ENCODE peak calls at places on chromosomes 5 and 9, in six cellular contexts. E, K, Z, C, S and L are unnamed samples. For H4K20me1, the result is how much of the 10 kb centered on the place peaks cover.

GRCh38 chr5:180647941-180648500 is 1.4 kb downstream of the FLT4 start:
- DNase-seq in S (no peak), Z (no peak), C (no peak), K (no peak), E (peak), L (no peak)

GRCh38 chr9:127187231-127187956 is 65.0 kb upstream of the ANGPTL2 start:
- DNase-seq in K (no peak), Z (peak), E (peak), C (peak), S (peak), L (peak)

GRCh38 chr5:95812100-95812472 is 10.4 kb downstream of the GLRX start:
- DNase-seq in K (no peak), S (peak), E (no peak), Z (peak), C (no peak), L (no peak)

GRCh38 chr5:150001660-150002493 is 1.3 kb downstream of the HMGXB3 start:
- DNase-seq in C (peak), Z (peak), K (peak), S (peak), E (peak), L (peak)

GRCh38 chr9:103533318-103533717 is 538.2 kb downstream of the CYLC2 start:
- DNase-seq in C (no peak), S (no peak), K (no peak), E (no peak), Z (no peak), L (no peak)

GRCh38 chr5:159218595-159219023 is 9.3 kb upstream of the RNF145 start:
- DNase-seq in S (no peak), C (no peak), E (no peak), Z (peak), K (no peak), L (no peak)

GRCh38 chr5:89374144-89374784 is 491.3 kb upstream of the MEF2C start:
- DNase-seq in E (no peak), S (no peak), Z (no peak), C (no peak), K (no peak), L (no peak)

GRCh38 chr9:122248448-122248865 is 16.2 kb downstream of the RBM18 start:
- DNase-seq in K (no peak), Z (no peak), S (no peak), E (no peak), C (peak), L (peak)

GRCh38 chr9:99819484-99820329 is 2.0 kb upstream of the NR4A3 start:
- DNase-seq in E (peak), Z (peak), S (peak), K (peak), C (peak), L (peak)

GRCh38 chr5:53730938-53731337 is 170.5 kb downstream of the NDUFS4 start:
- DNase-seq in C (no peak), S (no peak), Z (no peak), E (no peak), K (no peak), L (peak)

GRCh38 chr5:155728857-155729683 is 597.9 kb upstream of the SGCD start:
- DNase-seq in C (no peak), Z (no peak), S (no peak), K (no peak), E (no peak), L (no peak)

GRCh38 chr9:14313951-14314423 is at the start of gene NFIB:
- DNase-seq in E (peak), K (no peak), Z (peak), S (peak), C (no peak), L (peak)

GRCh38 chr5:34001231-34001935 is 6.5 kb downstream of the AMACR start:
- DNase-seq in S (peak), E (no peak), Z (peak), C (no peak), K (no peak), L (no peak)

GRCh38 chr5:122390107-122390506 is 78.1 kb downstream of the SNCAIP start:
- DNase-seq in E (no peak), C (no peak), S (no peak), K (no peak), Z (no peak), L (no peak)

GRCh38 chr5:122385786-122386185 is 73.7 kb downstream of the SNCAIP start:
- DNase-seq in K (no peak), E (no peak), Z (peak), C (no peak), S (no peak), L (no peak)

GRCh38 chr5:122384612-122385180 is 72.7 kb downstream of the SNCAIP start:
- DNase-seq in E (no peak), Z (no peak), K (no peak), S (no peak), C (no peak), L (no peak)

GRCh38 chr5:122385286-122385685 is 73.2 kb downstream of the SNCAIP start:
- DNase-seq in S (no peak), E (no peak), C (no peak), K (no peak), Z (no peak), L (no peak)
- H4K20me1 ChIP-seq in S (under half), E (under half), C (under half), K (under half), Z (under half), L (under half)

DNA sequence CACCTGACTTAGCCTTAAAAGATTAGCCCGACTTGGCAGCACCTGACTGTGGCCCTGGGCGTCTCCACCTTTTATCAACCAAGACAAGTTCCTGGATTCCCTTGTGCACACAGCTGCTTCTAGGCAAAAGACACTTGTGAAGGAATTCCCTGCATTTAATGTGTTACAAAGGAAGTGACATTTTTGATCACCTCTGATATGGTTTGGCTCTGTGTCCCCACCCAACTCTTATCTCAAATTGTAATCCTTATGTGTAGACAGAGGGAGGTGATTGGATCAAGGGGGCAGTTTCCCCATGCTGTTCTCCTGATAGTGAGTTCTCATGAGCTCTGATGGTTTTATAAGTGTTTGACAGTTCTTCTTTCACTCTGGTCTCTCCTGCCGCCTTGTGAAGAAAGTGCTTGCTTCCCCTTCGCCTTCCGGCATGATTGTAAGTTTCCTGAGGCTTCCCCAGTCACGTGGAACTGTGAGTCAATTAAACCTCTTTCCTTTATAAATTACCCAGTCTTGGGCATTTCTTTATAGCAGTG is 2.6 kb upstream of the CPEB4 start:
- DNase-seq in S (no peak), Z (no peak), K (no peak), C (no peak), E (no peak), L (peak)
- TF ChIP-seq POLR2A in S (no peak), Z (no peak), K (no peak), C (no peak), E (no peak), L (no peak)

GRCh38 chr9:78316151-78316892 is 19.4 kb downstream of the PSAT1 start:
- DNase-seq in E (no peak), Z (no peak), C (no peak), S (no peak), K (no peak), L (no peak)
- H4K20me1 ChIP-seq in E (under half), Z (under half), C (under half), S (under half), K (under half), L (under half)

DNA sequence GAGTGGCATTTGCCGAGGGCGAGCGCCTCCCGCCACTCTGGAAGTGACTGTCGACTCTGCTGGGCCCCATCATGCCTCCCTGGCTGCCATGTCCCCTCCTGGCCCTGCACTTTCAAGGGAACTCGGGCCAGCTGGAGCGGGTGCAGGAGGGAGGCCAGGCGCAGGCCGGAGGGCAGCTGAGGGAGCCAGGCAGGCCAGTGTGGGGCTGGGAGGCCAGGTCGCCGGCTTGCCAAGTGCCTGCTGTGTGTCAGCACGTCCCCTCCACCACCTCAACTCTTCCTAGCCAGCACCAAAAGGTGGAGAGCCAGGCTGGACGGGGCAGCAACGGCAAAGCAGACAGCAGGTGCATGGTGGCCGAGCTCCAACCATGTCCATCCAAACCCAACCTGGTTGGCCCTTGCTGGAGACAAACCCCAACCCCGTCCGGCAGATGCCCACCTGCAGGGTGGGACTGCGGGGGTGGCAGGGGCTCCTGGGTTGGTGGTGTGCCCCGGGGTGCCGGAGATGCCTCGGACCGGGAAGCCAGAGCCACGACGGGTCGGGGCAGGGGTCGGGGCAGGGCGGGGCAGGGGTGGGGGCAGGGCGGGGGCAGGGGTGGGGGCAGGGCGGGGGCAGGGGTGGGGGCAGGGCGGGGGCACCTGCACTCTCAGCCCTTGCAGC is 36.5 kb upstream of the EGFL7 start:
- DNase-seq in E (no peak), C (no peak), S (no peak), K (no peak), Z (no peak), L (no peak)
- TF ChIP-seq POLR2A in E (no peak), C (no peak), S (no peak), K (no peak), Z (no peak), L (no peak)

DNA sequence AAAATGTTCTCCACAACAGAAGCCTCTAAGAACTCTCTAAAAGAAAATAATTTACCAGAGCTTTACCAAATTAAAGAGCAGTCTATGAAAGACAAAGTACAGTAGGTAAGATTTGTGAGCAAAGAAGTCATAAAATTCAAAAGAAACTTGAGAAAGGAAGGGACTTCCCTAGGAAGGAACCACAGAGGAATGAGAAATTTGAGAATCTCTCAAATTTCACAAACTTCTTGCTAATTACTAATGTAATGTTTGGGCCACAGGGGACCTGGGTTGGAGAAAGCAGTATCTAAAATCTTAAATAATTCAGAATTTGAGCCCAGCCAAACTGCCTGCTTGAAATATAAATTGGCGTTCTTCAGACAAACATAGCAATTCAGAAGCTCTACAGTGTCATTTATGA is 225.0 kb upstream of the PRR16 start:
- DNase-seq in S (no peak), E (no peak), Z (no peak), C (no peak), K (no peak), L (no peak)
- H4K20me1 ChIP-seq in S (under half), E (under half), Z (under half), C (under half), K (under half), L (under half)

GRCh38 chr9:35519697-35520403 is 29.9 kb downstream of the RUSC2 start:
- DNase-seq in S (no peak), Z (no peak), E (no peak), K (no peak), C (no peak), L (no peak)

GRCh38 chr9:35518212-35518917 is 28.5 kb downstream of the RUSC2 start:
- DNase-seq in K (no peak), C (peak), Z (peak), E (no peak), S (peak), L (peak)

GRCh38 chr9:35517552-35518211 is 27.8 kb downstream of the RUSC2 start:
- DNase-seq in C (no peak), S (no peak), Z (no peak), E (no peak), K (no peak), L (no peak)

GRCh38 chr9:35520404-35520790 is 30.5 kb downstream of the RUSC2 start:
- DNase-seq in S (no peak), E (no peak), C (no peak), K (no peak), Z (peak), L (no peak)

GRCh38 chr9:35518981-35519679 is 29.2 kb downstream of the RUSC2 start:
- DNase-seq in Z (peak), S (no peak), C (no peak), K (no peak), E (no peak), L (peak)
- TF ChIP-seq POLR2A in Z (peak), S (no peak), C (no peak), K (no peak), E (no peak), L (peak)

GRCh38 chr5:171307843-171308452 is 1.1 kb upstream of the TLX3 start:
- DNase-seq in K (no peak), C (no peak), E (no peak), S (no peak), Z (no peak), L (no peak)
- H4K20me1 ChIP-seq in K (under half), C (under half), E (under half), S (under half), Z (under half), L (under half)

GRCh38 chr9:33125871-33126822 is 41.0 kb downstream of the B4GALT1 start:
- DNase-seq in K (no peak), C (no peak), E (peak), S (no peak), Z (peak), L (no peak)
- TF ChIP-seq POLR2A in K (peak), C (no peak), E (no peak), S (no peak), Z (no peak), L (no peak)

DNA sequence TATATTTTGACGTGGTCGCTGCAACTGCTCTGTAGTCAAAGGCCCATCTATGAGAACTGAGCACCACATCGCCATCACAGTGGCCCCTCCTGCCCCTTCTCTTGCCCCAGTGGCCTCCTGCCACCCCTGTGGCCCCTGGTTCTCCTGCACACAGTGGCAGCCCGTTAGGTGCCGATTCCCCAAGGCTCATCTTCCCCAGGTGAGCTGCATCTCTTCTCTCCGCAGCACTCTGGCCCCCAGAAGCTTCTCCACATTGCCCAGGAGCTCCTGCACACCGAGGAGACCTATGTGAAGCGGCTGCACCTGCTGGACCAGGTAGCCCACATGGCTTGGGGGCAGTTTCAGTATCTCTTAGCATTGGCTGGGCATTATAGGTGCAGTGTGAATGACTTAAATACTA is 55.4 kb downstream of the FGD3 start:
- DNase-seq in E (no peak), C (no peak), S (no peak), K (no peak), Z (no peak), L (no peak)
- H4K20me1 ChIP-seq in E (under half), C (under half), S (under half), K (under half), Z (under half), L (under half)

GRCh38 chr5:116466740-116467139 is 107.9 kb downstream of the SEMA6A start:
- DNase-seq in Z (no peak), C (no peak), S (no peak), E (no peak), K (no peak), L (no peak)

GRCh38 chr5:116472274-116472673 is 102.3 kb downstream of the SEMA6A start:
- DNase-seq in Z (no peak), K (no peak), C (no peak), E (no peak), S (no peak), L (no peak)

GRCh38 chr5:116468583-116468982 is 106.0 kb downstream of the SEMA6A start:
- DNase-seq in C (no peak), E (no peak), Z (no peak), S (no peak), K (no peak), L (no peak)

GRCh38 chr5:116465411-116465810 is 109.2 kb downstream of the SEMA6A start:
- DNase-seq in K (no peak), S (no peak), Z (no peak), E (no peak), C (no peak), L (no peak)

DNA sequence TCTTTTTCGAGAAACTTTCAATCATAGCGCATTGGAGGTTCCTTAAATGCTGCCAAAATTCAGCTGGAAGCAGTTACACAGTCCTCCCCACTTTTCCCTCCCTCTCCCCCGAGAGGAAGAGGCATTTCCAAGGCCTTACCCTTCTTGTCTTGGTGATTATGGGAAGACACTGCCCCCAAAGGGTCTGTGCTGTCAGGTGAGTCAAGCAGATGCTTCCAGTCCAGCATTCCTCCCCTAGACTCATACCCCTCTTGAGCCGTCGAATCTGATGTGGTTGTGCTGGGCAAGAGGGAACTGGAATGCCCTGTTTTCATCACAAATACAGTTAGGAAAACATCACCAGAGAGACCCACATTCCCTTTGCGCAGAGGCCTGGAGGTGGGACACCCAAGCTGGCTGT is 107.2 kb downstream of the SEMA6A start:
- DNase-seq in S (no peak), E (no peak), C (no peak), K (no peak), Z (no peak), L (no peak)
- TF ChIP-seq POLR2A in S (no peak), E (no peak), C (no peak), K (no peak), Z (no peak), L (no peak)